ENCODE peak calls at places on chromosomes 7 and 10, in four cellular contexts. S, G, O and U are unnamed samples. For H3K4me1, the result is how much of the 10 kb centered on the place peaks cover.

GRCh38 chr10:43204943-43205671 is 61.8 kb downstream of the RASGEF1A start:
- DNase-seq in S (peak), G (peak), O (peak), U (peak)

GRCh38 chr10:114266521-114266920 is 27.5 kb downstream of the VWA2 start:
- DNase-seq in S (peak), G (no peak), O (no peak), U (no peak)

GRCh38 chr10:124025638-124026336 is 67.6 kb downstream of the CHST15 start:
- DNase-seq in S (no peak), G (no peak), O (no peak), U (peak)

GRCh38 chr10:29860159-29860558 is 199.2 kb downstream of the JCAD start:
- DNase-seq in S (no peak), G (no peak), O (no peak), U (no peak)

GRCh38 chr7:45940939-45941338 is 19.9 kb upstream of the IGFBP3 start:
- DNase-seq in S (no peak), G (no peak), O (no peak), U (no peak)

GRCh38 chr7:1767524-1767923 is 97.4 kb downstream of the ELFN1 start:
- DNase-seq in S (no peak), G (no peak), O (no peak), U (peak)

GRCh38 chr7:106597751-106598619 is 63.0 kb downstream of the CCDC71L start:
- DNase-seq in S (no peak), G (no peak), O (no peak), U (no peak)

GRCh38 chr10:71621263-71621751 is 98.3 kb downstream of the C10orf105 start:
- DNase-seq in S (peak), G (no peak), O (no peak), U (no peak)

GRCh38 chr7:149496642-149497391 is 792 bp downstream of the ZNF746 start:
- DNase-seq in S (peak), G (no peak), O (peak), U (peak)

GRCh38 chr7:30471205-30471604 is 7.4 kb downstream of the NOD1 start:
- DNase-seq in S (peak), G (peak), O (no peak), U (no peak)

GRCh38 chr10:6275022-6275997 is 72.6 kb downstream of the PFKFB3 start:
- DNase-seq in S (peak), G (peak), O (peak), U (peak)

GRCh38 chr7:36985866-36986402 is 261.6 kb upstream of the AOAH start:
- DNase-seq in S (no peak), G (no peak), O (no peak), U (no peak)

GRCh38 chr10:99369126-99369525 is 40.0 kb downstream of the CNNM1 start:
- DNase-seq in S (no peak), G (no peak), O (no peak), U (no peak)

GRCh38 chr7:155961241-155962190 is 149.3 kb upstream of the SHH start:
- DNase-seq in S (no peak), G (peak), O (no peak), U (peak)

GRCh38 chr10:48309711-48310226 is 3.3 kb downstream of the MAPK8 start:
- DNase-seq in S (no peak), G (no peak), O (no peak), U (no peak)

GRCh38 chr7:30694774-30695721 is 12.8 kb upstream of the CRHR2 start:
- DNase-seq in S (no peak), G (no peak), O (no peak), U (no peak)

GRCh38 chr10:70563230-70563629 is 39.3 kb downstream of the PRF1 start:
- DNase-seq in S (no peak), G (no peak), O (no peak), U (no peak)

GRCh38 chr7:148615085-148615750 is 24.7 kb downstream of the C7orf33 start:
- DNase-seq in S (no peak), G (no peak), O (no peak), U (no peak)

GRCh38 chr10:90872648-90873020 is 860 bp downstream of the RPP30 start:
- DNase-seq in S (no peak), G (no peak), O (no peak), U (no peak)

GRCh38 chr10:127612-128432 is 7.4 kb upstream of the ZMYND11 start:
- DNase-seq in S (no peak), G (no peak), O (no peak), U (no peak)

GRCh38 chr7:148665211-148665610 is 33.5 kb upstream of the CUL1 start:
- DNase-seq in S (no peak), G (no peak), O (no peak), U (no peak)

DNA sequence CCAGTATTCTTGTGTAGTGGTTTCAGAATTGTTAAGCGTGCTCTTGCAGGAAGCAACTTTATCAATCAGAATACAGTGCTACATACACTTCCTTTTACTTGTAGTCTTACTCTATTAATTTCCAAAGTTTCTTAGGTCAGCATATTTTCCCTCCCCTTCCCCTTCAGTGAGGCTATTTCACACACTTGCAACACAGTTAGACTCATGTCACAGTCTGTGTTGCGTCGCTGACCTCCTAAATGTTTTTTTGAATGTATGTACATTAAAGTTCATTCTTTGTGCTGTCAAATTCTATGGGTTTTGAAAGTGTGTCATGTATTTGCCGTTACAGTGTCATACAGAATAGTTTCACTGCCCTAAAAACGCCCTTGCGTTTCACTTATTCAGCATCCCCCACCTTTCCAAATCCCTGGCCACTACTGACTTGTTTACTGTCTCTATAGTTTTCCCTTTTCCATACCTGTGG is 5.4 kb upstream of the HKDC1 start:
- DNase-seq in S (no peak), G (peak), O (no peak), U (no peak)
- H3K4me1 ChIP-seq in S (under half), G (under half), O (under half), U (under half)

GRCh38 chr7:92641921-92642511 is 51.8 kb upstream of the FAM133B start:
- DNase-seq in S (no peak), G (no peak), O (no peak), U (peak)
- H3K4me1 ChIP-seq in S (under half), G (under half), O (under half), U (under half)

GRCh38 chr10:95480102-95480900 is 80.9 kb downstream of the SORBS1 start:
- DNase-seq in S (peak), G (no peak), O (peak), U (peak)
- H3K4me1 ChIP-seq in S (under half), G (half or more), O (under half), U (half or more)

GRCh38 chr10:95291634-95292039 is 834 bp upstream of the PDLIM1 start:
- DNase-seq in S (no peak), G (no peak), O (no peak), U (no peak)

GRCh38 chr10:95290446-95290800 is 380 bp downstream of the PDLIM1 start:
- DNase-seq in S (no peak), G (no peak), O (no peak), U (no peak)

GRCh38 chr10:95289921-95290421 is 832 bp downstream of the PDLIM1 start:
- DNase-seq in S (no peak), G (no peak), O (no peak), U (no peak)

GRCh38 chr10:95289003-95289920 is 1.5 kb downstream of the PDLIM1 start:
- DNase-seq in S (no peak), G (no peak), O (peak), U (peak)

GRCh38 chr10:95290801-95291633 is at the start of gene PDLIM1:
- DNase-seq in S (peak), G (peak), O (peak), U (peak)
- H3K4me1 ChIP-seq in S (under half), G (under half), O (under half), U (under half)

DNA sequence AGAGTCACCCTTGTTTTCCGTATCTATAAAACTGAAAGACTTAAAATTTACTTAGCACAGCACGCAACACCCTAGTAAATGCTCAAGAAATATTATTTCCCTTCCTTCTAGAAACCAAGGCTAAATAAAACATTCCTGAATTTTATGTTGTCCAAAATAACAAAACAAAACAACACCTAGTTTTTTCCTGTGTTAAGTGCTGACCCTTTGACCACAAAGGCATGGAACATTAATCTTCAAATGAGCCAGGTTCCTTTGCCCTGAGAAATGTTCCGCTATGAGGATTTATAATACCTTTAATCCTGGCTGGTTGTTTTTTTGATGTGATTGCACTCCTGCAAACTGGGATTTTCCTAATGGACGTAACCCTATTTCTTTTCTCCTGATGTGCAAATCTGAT is 29.0 kb upstream of the DGKI start:
- DNase-seq in S (no peak), G (no peak), O (no peak), U (no peak)
- H3K4me1 ChIP-seq in S (under half), G (half or more), O (under half), U (under half)

GRCh38 chr10:103186128-103186527 is 6.9 kb downstream of the NT5C2 start:
- DNase-seq in S (no peak), G (no peak), O (peak), U (no peak)
- H3K4me1 ChIP-seq in S (under half), G (half or more), O (under half), U (under half)

DNA sequence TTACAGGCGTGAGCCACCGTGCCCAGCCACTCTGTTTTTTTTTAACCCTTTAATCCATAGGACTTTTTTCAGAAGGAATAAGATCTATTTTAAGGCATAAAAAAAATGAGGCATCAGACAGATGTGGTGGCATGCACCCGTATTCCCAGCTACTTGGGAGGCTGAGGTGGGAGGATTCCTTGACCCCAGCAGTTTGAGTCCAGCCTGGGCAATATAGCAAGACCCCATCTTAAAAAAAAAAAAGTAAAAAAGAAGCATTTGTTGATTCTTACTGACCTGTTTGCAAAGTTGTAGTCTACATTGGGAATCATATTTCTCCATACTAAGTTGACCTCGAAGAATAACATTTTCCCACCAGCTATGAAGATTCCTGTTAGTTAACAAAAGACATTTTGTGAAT is 38.6 kb downstream of the VCL start:
- DNase-seq in S (no peak), G (no peak), O (no peak), U (no peak)
- H3K4me1 ChIP-seq in S (under half), G (under half), O (under half), U (under half)

GRCh38 chr10:32971536-32972091 is 13.6 kb upstream of the ITGB1 start:
- DNase-seq in S (no peak), G (no peak), O (peak), U (no peak)
- H3K4me1 ChIP-seq in S (under half), G (under half), O (under half), U (under half)